ENCODE peak calls at places on chromosomes 6 and 20, in five cellular contexts. P is uterus; W is upper lobe of right lung; I is CD8-positive, alpha-beta memory T cell; R is aorta. D is an unnamed sample.

GRCh38 chr6:167904791-167905190 is 78.1 kb downstream of the AFDN start:
- DNase-seq in P (no peak), W (no peak), I (no peak), R (no peak), D (no peak)

GRCh38 chr20:32329817-32330554 is 28.1 kb upstream of the ASXL1 start:
- DNase-seq in P (no peak), W (no peak), I (no peak), R (no peak), D (no peak)

GRCh38 chr6:12423852-12424251 is 133.7 kb downstream of the EDN1 start:
- DNase-seq in P (no peak), W (no peak), I (no peak), R (no peak), D (no peak)

GRCh38 chr6:3360727-3361045 is 96.2 kb downstream of the SLC22A23 start:
- DNase-seq in P (no peak), W (no peak), I (no peak), R (no peak), D (no peak)

GRCh38 chr6:159985296-159985940 is 16.5 kb downstream of the IGF2R start:
- DNase-seq in P (no peak), W (no peak), I (no peak), R (no peak), D (no peak)

GRCh38 chr6:151018911-151019795 is 153.7 kb downstream of the MTHFD1L start:
- DNase-seq in P (no peak), W (no peak), I (no peak), R (no peak), D (no peak)

GRCh38 chr6:147507162-147508072 is 1.1 kb upstream of the SAMD5 start:
- DNase-seq in P (peak; percentile 15), W (peak; percentile 65), I (no peak), R (peak; percentile 36), D (peak; percentile 47)

GRCh38 chr6:108744996-108745395 is 103.2 kb upstream of the ARMC2 start:
- DNase-seq in P (no peak), W (no peak), I (no peak), R (no peak), D (no peak)

GRCh38 chr20:41169184-41169690 is 31.9 kb downstream of the PLCG1 start:
- DNase-seq in P (peak; percentile 6), W (peak; percentile 30), I (no peak), R (no peak), D (peak; percentile 42)

GRCh38 chr6:27650620-27651370 is 177.9 kb upstream of the ZNF184 start:
- DNase-seq in P (no peak), W (no peak), I (no peak), R (no peak), D (no peak)

GRCh38 chr6:139373928-139374356 is 506 bp downstream of the CITED2 start:
- DNase-seq in P (no peak), W (no peak), I (no peak), R (no peak), D (no peak)

GRCh38 chr6:32967151-32968091 is 973 bp upstream of the BRD2 start:
- DNase-seq in P (no peak), W (no peak), I (no peak), R (no peak), D (no peak)

GRCh38 chr6:15997751-15998388 is 131.0 kb upstream of the MYLIP start:
- DNase-seq in P (no peak), W (no peak), I (no peak), R (no peak), D (no peak)

GRCh38 chr6:13407709-13408695 is 79.4 kb downstream of the GFOD1 start:
- DNase-seq in P (no peak), W (no peak), I (no peak), R (no peak), D (peak; percentile 68)

GRCh38 chr6:168051648-168052047 is 27.4 kb downstream of the FRMD1 start:
- DNase-seq in P (no peak), W (no peak), I (no peak), R (peak; percentile 30), D (peak; percentile 44)

GRCh38 chr6:18601515-18602035 is 214.4 kb downstream of the RNF144B start:
- DNase-seq in P (no peak), W (no peak), I (no peak), R (no peak), D (no peak)

GRCh38 chr6:12208190-12208589 is 82.0 kb upstream of the EDN1 start:
- DNase-seq in P (no peak), W (no peak), I (no peak), R (peak; percentile 55), D (peak; percentile 57)

GRCh38 chr20:43727980-43728590 is 1.3 kb upstream of the GTSF1L start:
- DNase-seq in P (no peak), W (no peak), I (no peak), R (no peak), D (no peak)

GRCh38 chr6:6631053-6631452 is 42.5 kb downstream of the LY86 start:
- DNase-seq in P (no peak), W (no peak), I (no peak), R (no peak), D (no peak)

GRCh38 chr20:1844723-1845523 is 50.3 kb upstream of the SIRPA start:
- DNase-seq in P (no peak), W (peak; percentile 75), I (no peak), R (peak; percentile 85), D (peak; percentile 64)

GRCh38 chr6:45946352-45946751 is 69.3 kb downstream of the CLIC5 start:
- DNase-seq in P (peak; percentile 41), W (no peak), I (no peak), R (no peak), D (peak; percentile 73)

GRCh38 chr20:52405417-52405816 is 213.8 kb upstream of the ZFP64 start:
- DNase-seq in P (no peak), W (no peak), I (no peak), R (no peak), D (no peak)

GRCh38 chr6:115675443-115675842 is 385.2 kb downstream of the FRK start:
- DNase-seq in P (no peak), W (no peak), I (no peak), R (no peak), D (no peak)

GRCh38 chr6:27814665-27815424 is 97.4 kb downstream of the OR2B2 start:
- DNase-seq in P (no peak), W (no peak), I (peak; percentile 69), R (peak; percentile 79), D (peak; percentile 60)

GRCh38 chr20:25056601-25057233 is 1.2 kb downstream of the ACSS1 start:
- DNase-seq in P (no peak), W (no peak), I (no peak), R (no peak), D (peak; percentile 69)

GRCh38 chr6:170200458-170200891 is 90.4 kb downstream of the DLL1 start:
- DNase-seq in P (peak; percentile 63), W (no peak), I (no peak), R (no peak), D (no peak)

GRCh38 chr6:137811121-137811911 is 55.7 kb upstream of the TNFAIP3 start:
- DNase-seq in P (peak; percentile 59), W (peak; percentile 84), I (peak; percentile 79), R (peak; percentile 84), D (peak; percentile 61)

DNA sequence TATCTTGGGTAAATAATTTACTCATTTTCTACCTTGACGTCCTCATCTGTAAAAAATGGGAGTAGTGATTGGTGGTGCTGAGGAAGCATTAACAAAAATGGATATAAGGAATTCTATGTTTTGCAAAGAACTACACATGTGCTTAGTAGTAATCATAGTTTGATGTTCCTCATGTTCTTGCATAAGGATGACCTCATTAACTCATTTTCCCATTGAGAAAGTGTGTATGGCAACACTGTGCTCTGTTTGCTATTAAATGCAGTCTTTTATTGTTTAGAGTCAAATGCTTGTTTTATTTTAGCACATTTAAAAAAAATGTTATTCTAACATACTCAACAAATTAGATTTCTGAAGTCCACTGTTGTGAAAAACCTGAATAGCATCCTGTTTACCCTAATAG is 211.2 kb upstream of the RSPO3 start:
- DNase-seq in P (no peak), W (no peak), I (no peak), R (no peak), D (no peak)
- H3K4me3 ChIP-seq in P (no peak overlapping the region), W (no peak overlapping the region), I (no peak overlapping the region), R (no peak overlapping the region), D (no peak overlapping the region)

GRCh38 chr20:35909796-35910195 is 44.5 kb downstream of the SCAND1 start:
- DNase-seq in P (no peak), W (no peak), I (no peak), R (no peak), D (no peak)
- H3K27ac ChIP-seq in P (no peak overlapping the region), W (no peak overlapping the region), I (no peak overlapping the region), R (no peak overlapping the region), D (no peak overlapping the region)

GRCh38 chr6:1395496-1395895 is 6.1 kb downstream of the FOXF2 start:
- DNase-seq in P (no peak), W (no peak), I (no peak), R (no peak), D (no peak)
- H3K27me3 ChIP-seq in P (peaks cover 74% of the 10 kb centered on the region), W (peaks cover 84% of the 10 kb centered on the region), I (peaks cover 44% of the 10 kb centered on the region), R (no peaks in the 10 kb centered on the region), D (no peaks in the 10 kb centered on the region)

GRCh38 chr6:75491302-75491701 is 2.3 kb downstream of the FILIP1 start:
- DNase-seq in P (no peak), W (no peak), I (no peak), R (no peak), D (no peak)
- H3K4me3 ChIP-seq in P (peak overlapping the region; percentile 9), W (peak overlapping the region; percentile 53), I (no peak overlapping the region), R (peak overlapping the region; percentile 45), D (peak overlapping the region; percentile 95)

GRCh38 chr6:24759718-24760117 is 15.0 kb upstream of the GMNN start:
- DNase-seq in P (no peak), W (no peak), I (no peak), R (no peak), D (no peak)

GRCh38 chr6:24763578-24763977 is 11.2 kb upstream of the GMNN start:
- DNase-seq in P (no peak), W (no peak), I (no peak), R (no peak), D (no peak)

GRCh38 chr6:24761851-24762250 is 12.9 kb upstream of the GMNN start:
- DNase-seq in P (no peak), W (no peak), I (no peak), R (no peak), D (no peak)

GRCh38 chr6:24760210-24760609 is 14.5 kb upstream of the GMNN start:
- DNase-seq in P (no peak), W (no peak), I (no peak), R (no peak), D (no peak)

DNA sequence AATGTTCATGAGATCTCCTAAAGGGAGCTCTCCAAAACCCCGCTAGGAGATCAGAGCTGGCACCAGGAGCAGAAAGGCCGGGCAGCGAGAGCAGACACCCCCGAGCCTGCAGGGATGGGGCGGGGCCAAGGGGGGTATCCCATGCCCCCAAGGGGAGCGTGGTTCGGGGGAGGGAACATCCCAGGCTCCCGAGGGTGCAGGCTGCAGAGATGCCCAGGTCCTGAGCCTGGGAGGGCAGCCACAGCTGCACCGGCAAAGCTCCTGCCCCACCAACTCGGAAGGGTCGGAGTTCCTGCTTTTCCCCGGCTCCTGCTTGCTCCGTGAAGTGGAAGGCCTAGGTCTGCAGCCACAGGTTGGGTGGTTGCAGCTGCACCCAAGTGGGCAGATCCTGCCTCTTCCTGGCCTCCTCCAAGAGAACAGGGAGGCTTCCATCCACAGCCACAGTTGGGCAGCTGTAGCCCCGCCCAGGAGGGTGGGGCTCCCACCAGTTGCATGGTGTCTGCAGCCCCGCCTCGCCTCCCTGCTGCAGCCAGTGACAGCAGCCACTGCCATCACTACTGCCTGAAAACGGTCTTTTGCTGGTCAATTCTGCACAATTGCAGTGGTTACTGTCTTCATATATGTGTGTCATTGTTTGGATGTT is 13.4 kb upstream of the GMNN start:
- DNase-seq in P (no peak), W (no peak), I (no peak), R (no peak), D (no peak)
- H3K27ac ChIP-seq in P (no peak overlapping the region), W (no peak overlapping the region), I (no peak overlapping the region), R (no peak overlapping the region), D (no peak overlapping the region)

D was measured in right cardiac atrium.